ENCODE peak calls at places on chromosomes 5 and 9, in eight cellular contexts. M, J, A, T, L, O, B and I are unnamed samples.

GRCh38 chr5:38378579-38378978 is 120.2 kb downstream of the EGFLAM start:
- DNase-seq in M (no peak), J (no peak), A (no peak), T (no peak), L (no peak), O (no peak), B (no peak), I (no peak)

GRCh38 chr9:137694962-137695875 is 76.4 kb downstream of the EHMT1 start:
- DNase-seq in M (no peak), J (peak), A (peak), T (no peak), L (no peak), O (no peak), B (no peak), I (no peak)

GRCh38 chr5:10793785-10794184 is 32.8 kb upstream of the DAP start:
- DNase-seq in M (no peak), J (peak), A (no peak), T (no peak), L (no peak), O (peak), B (no peak), I (no peak)

GRCh38 chr5:175365866-175366265 is 78.1 kb downstream of the DRD1 start:
- DNase-seq in M (no peak), J (no peak), A (no peak), T (no peak), L (no peak), O (no peak), B (no peak), I (no peak)

GRCh38 chr9:93086445-93087224 is 9.4 kb upstream of the CARD19 start:
- DNase-seq in M (no peak), J (no peak), A (no peak), T (no peak), L (no peak), O (no peak), B (no peak), I (no peak)

GRCh38 chr5:133117930-133118445 is 66.2 kb downstream of the HSPA4 start:
- DNase-seq in M (no peak), J (no peak), A (no peak), T (no peak), L (no peak), O (no peak), B (no peak), I (no peak)

GRCh38 chr9:129138476-129139232 is 27.4 kb downstream of the PTPA start:
- DNase-seq in M (no peak), J (no peak), A (peak), T (no peak), L (peak), O (no peak), B (no peak), I (no peak)

GRCh38 chr9:89606049-89606481 is 1.3 kb downstream of the GADD45G start:
- DNase-seq in M (no peak), J (peak), A (peak), T (peak), L (peak), O (peak), B (no peak), I (no peak)

GRCh38 chr9:18385676-18386075 is 88.3 kb upstream of the ADAMTSL1 start:
- DNase-seq in M (no peak), J (no peak), A (peak), T (no peak), L (no peak), O (no peak), B (no peak), I (no peak)

GRCh38 chr5:151947924-151948323 is 23.3 kb upstream of the GLRA1 start:
- DNase-seq in M (no peak), J (no peak), A (no peak), T (no peak), L (no peak), O (peak), B (no peak), I (no peak)

GRCh38 chr5:92559743-92560142 is 1021.3 kb downstream of the NR2F1-AS1 start:
- DNase-seq in M (no peak), J (no peak), A (peak), T (no peak), L (no peak), O (no peak), B (no peak), I (no peak)

GRCh38 chr9:123999668-124000067 is 11.9 kb upstream of the LHX2 start:
- DNase-seq in M (no peak), J (no peak), A (peak), T (no peak), L (no peak), O (peak), B (no peak), I (no peak)

GRCh38 chr5:103450333-103451061 is 112.1 kb downstream of the NUDT12 start:
- DNase-seq in M (no peak), J (no peak), A (peak), T (peak), L (no peak), O (no peak), B (no peak), I (no peak)

GRCh38 chr5:133992429-133993151 is 12.2 kb downstream of the VDAC1 start:
- DNase-seq in M (no peak), J (no peak), A (no peak), T (no peak), L (no peak), O (peak), B (no peak), I (no peak)

GRCh38 chr5:142353093-142353472 is 28.3 kb upstream of the SPRY4 start:
- DNase-seq in M (no peak), J (no peak), A (no peak), T (no peak), L (no peak), O (no peak), B (no peak), I (no peak)

GRCh38 chr5:150376799-150377771 is 19.6 kb downstream of the TCOF1 start:
- DNase-seq in M (no peak), J (no peak), A (peak), T (peak), L (no peak), O (no peak), B (no peak), I (no peak)

GRCh38 chr9:137409515-137409914 is 13.4 kb downstream of the EXD3 start:
- DNase-seq in M (no peak), J (no peak), A (no peak), T (no peak), L (peak), O (no peak), B (no peak), I (no peak)

GRCh38 chr5:106127985-106128384 is 1542.8 kb downstream of the EFNA5 start:
- DNase-seq in M (no peak), J (no peak), A (no peak), T (no peak), L (no peak), O (no peak), B (no peak), I (no peak)

GRCh38 chr5:78805474-78806124 is 157.0 kb upstream of the LHFPL2 start:
- DNase-seq in M (no peak), J (no peak), A (no peak), T (no peak), L (no peak), O (no peak), B (no peak), I (no peak)

GRCh38 chr5:109468737-109469420 is 59.1 kb upstream of the PJA2 start:
- DNase-seq in M (peak), J (peak), A (peak), T (peak), L (peak), O (peak), B (peak), I (peak)

GRCh38 chr9:34179528-34180138 is 790 bp downstream of the UBAP1 start:
- DNase-seq in M (no peak), J (no peak), A (peak), T (no peak), L (no peak), O (no peak), B (no peak), I (no peak)

GRCh38 chr9:129898205-129898604 is 62.9 kb downstream of the USP20 start:
- DNase-seq in M (no peak), J (no peak), A (peak), T (no peak), L (peak), O (no peak), B (no peak), I (no peak)